ENCODE peak calls at places on chromosomes 16 and 17, in four cellular contexts. I is pancreas, E is GM10248, X is fibroblast of lung. F is an unnamed sample.

GRCh38 chr16:47732122-47732805 is 271.1 kb downstream of the PHKB start:
- DNase-seq in X (peak; percentile 94), E (no peak), I (no peak), F (peak; percentile 95)

GRCh38 chr17:74116087-74116717 is 87.3 kb upstream of the RPL38 start:
- DNase-seq in X (no peak), E (no peak), I (no peak), F (no peak)

GRCh38 chr16:84526794-84527485 is 22.5 kb upstream of the MEAK7 start:
- DNase-seq in I (no peak), E (no peak), X (peak; percentile 49), F (no peak)

GRCh38 chr16:24049113-24049512 is 207.0 kb upstream of the CACNG3 start:
- DNase-seq in X (no peak), I (no peak), E (no peak), F (no peak)

GRCh38 chr16:83717814-83718213 is 90.0 kb upstream of the HSBP1 start:
- DNase-seq in X (no peak), E (no peak), I (no peak), F (no peak)

GRCh38 chr17:40350410-40351184 is 13.9 kb downstream of the GJD3 start:
- DNase-seq in E (no peak), I (no peak), X (no peak), F (no peak)

GRCh38 chr17:82687375-82687861 is 11.1 kb downstream of the RAB40B start:
- DNase-seq in E (no peak), I (no peak), X (no peak), F (no peak)

GRCh38 chr17:80152057-80152831 is 5.3 kb upstream of the EIF4A3 start:
- DNase-seq in E (no peak), I (no peak), X (peak; percentile 59), F (peak; percentile 98)

GRCh38 chr17:9837551-9838471 is 12.1 kb downstream of the GLP2R start:
- DNase-seq in X (peak; percentile 95), E (no peak), I (peak; percentile 13), F (no peak)

GRCh38 chr17:82230627-82231311 is 1.9 kb downstream of the SLC16A3 start:
- DNase-seq in I (no peak), E (peak; percentile 86), X (peak; percentile 90), F (peak; percentile 89)

GRCh38 chr16:81879625-81880024 is 100.5 kb downstream of the PLCG2 start:
- DNase-seq in E (no peak), I (no peak), X (no peak), F (peak; percentile 50)

GRCh38 chr16:85524630-85525463 is 88.3 kb upstream of the GSE1 start:
- DNase-seq in E (no peak), X (peak; percentile 62), I (no peak), F (peak; percentile 98)

GRCh38 chr17:73179387-73179786 is 13.5 kb upstream of the COG1 start:
- DNase-seq in X (no peak), I (no peak), E (no peak), F (no peak)

GRCh38 chr16:57384248-57385070 is 12.2 kb downstream of the CX3CL1 start:
- DNase-seq in E (no peak), I (no peak), X (no peak), F (peak; percentile 62)

GRCh38 chr16:73546351-73546845 is 498.5 kb upstream of the ZFHX3 start:
- DNase-seq in E (no peak), X (peak; percentile 24), I (no peak), F (no peak)

GRCh38 chr17:20896153-20896649 is 146.6 kb downstream of the USP22 start:
- DNase-seq in I (peak; percentile 77), X (no peak), E (peak; percentile 11), F (no peak)

GRCh38 chr16:10834130-10834529 is 15.5 kb upstream of the TVP23A start:
- DNase-seq in E (no peak), X (no peak), I (no peak), F (no peak)

GRCh38 chr16:27962197-27962596 is 101.3 kb downstream of the GSG1L start:
- DNase-seq in X (no peak), I (no peak), E (no peak), F (no peak)

GRCh38 chr17:74569392-74570003 is 2.2 kb upstream of the CD300H start:
- DNase-seq in I (no peak), E (no peak), X (peak; percentile 82), F (peak; percentile 96)

GRCh38 chr16:68533937-68534336 is 5.2 kb upstream of the ZFP90 start:
- DNase-seq in I (no peak), X (no peak), E (no peak), F (no peak)

GRCh38 chr17:43546317-43547188 is at the start of gene ETV4:
- DNase-seq in X (peak; percentile 90), I (peak; percentile 90), E (peak; percentile 98), F (peak; percentile 97)

GRCh38 chr17:38663125-38663751 is 11.5 kb downstream of the EPOP start:
- DNase-seq in E (peak; percentile 78), I (peak; percentile 73), X (peak; percentile 38), F (peak; percentile 80)

GRCh38 chr17:58527306-58527705 is 12.9 kb upstream of the MTMR4 start:
- DNase-seq in I (no peak), X (no peak), E (no peak), F (peak; percentile 25)
- TF ChIP-seq CTCF in I (no peak), X (no peak), E (no peak), F (peak; percentile 22)

GRCh38 chr17:64784353-64784798 is 122.3 kb upstream of the SMURF2 start:
- DNase-seq in X (no peak), E (no peak), I (no peak), F (no peak)

GRCh38 chr17:64785050-64785449 is 122.9 kb upstream of the SMURF2 start:
- DNase-seq in X (no peak), I (no peak), E (no peak), F (no peak)

GRCh38 chr17:64787921-64788271 is 125.8 kb upstream of the SMURF2 start:
- DNase-seq in X (no peak), E (no peak), I (no peak), F (no peak)

GRCh38 chr17:64787255-64787920 is 125.3 kb upstream of the SMURF2 start:
- DNase-seq in X (no peak), I (no peak), E (no peak), F (no peak)

DNA sequence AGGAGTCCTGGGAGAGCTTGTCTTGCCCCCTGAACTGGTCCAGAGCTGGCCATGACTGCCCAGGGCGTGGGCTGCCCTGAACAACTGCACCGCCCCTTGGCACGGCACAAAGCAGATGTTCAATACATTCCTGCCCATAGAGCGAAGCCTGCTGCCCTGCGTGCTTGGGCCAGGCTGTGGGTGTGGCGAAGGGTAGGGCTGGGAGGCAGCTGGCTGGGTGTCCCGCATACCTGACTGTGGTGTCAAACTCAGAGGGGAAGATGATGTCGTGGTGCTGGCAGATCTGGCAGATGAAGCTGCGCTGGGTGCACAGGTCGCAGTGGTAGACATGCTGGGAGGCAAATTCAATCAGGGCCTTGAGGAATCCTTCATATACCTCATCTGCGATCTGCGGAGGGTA is 124.2 kb upstream of the SMURF2 start:
- DNase-seq in I (no peak), X (no peak), E (no peak), F (no peak)
- TF ChIP-seq CTCF in I (no peak), X (no peak), E (no peak), F (no peak)

GRCh38 chr17:57905875-57906455 is 49.2 kb downstream of the CUEDC1 start:
- DNase-seq in X (no peak), I (no peak), E (no peak), F (no peak)

GRCh38 chr17:57900991-57901743 is 51.3 kb upstream of the MRPS23 start:
- DNase-seq in X (no peak), E (no peak), I (peak; percentile 78), F (no peak)

GRCh38 chr17:57902117-57902799 is 52.4 kb upstream of the MRPS23 start:
- DNase-seq in E (peak; percentile 77), X (no peak), I (no peak), F (no peak)

GRCh38 chr17:57903961-57904360 is 51.3 kb downstream of the CUEDC1 start:
- DNase-seq in I (no peak), E (no peak), X (no peak), F (no peak)

DNA sequence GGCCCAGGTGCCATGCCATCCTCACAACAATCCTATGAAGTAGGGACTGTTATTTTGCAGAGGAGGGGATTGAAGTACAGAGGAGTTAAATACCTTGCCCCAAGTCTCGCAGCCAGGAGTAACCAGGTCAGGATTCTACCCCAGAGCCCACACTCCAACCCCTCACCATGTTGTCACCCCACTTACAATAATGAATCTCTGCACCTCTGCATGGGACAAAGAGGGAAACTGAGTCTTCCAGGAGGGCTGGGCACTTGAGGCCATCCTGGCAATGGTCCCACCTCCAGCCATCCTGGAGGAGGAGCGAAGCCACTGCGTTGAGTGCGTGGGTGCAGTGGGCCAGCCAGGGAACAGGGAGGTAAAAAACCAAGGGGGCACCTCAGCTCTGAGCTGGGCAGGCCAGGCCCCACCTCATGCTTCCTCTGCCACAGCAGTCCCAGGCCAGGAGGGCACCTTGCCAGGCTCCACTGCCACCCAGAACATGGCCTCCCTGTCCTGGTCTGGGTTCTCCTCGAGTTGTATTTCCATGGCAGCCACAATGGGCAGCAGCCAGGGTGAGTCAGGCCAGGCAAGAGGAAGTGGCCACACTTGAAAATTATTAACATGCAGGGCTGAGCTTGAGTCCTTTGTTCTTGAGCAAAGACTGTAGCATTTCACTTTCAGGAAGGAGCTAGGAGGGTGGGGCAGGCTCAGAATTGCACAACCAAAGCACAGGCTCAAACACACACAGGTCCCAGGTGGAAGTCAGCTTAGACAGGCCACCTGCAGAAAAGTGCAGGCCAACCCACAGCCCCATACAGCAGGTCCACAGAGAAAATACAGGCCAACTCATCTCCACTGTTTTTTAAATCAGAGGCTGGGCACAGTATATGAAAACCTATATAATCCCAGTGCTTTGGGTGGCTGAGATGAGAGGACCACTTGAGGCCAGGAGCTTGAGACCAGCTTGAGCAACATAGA is 52.1 kb downstream of the CUEDC1 start:
- DNase-seq in E (peak; percentile 86), I (peak; percentile 95), X (peak; percentile 77), F (peak; percentile 90)
- TF ChIP-seq CTCF in E (no peak), I (no peak), X (no peak), F (no peak)

GRCh38 chr16:590165-590874 is 454 bp downstream of the RAB40C start:
- DNase-seq in X (peak; percentile 37), E (no peak), I (no peak), F (no peak)

GRCh38 chr16:588889-589657 is 793 bp upstream of the RAB40C start:
- DNase-seq in X (peak; percentile 96), I (peak; percentile 98), E (peak; percentile 92), F (peak; percentile 92)

GRCh38 chr16:590875-591200 is 972 bp downstream of the RAB40C start:
- DNase-seq in E (no peak), X (no peak), I (no peak), F (no peak)

GRCh38 chr16:588639-588888 is 1.3 kb upstream of the RAB40C start:
- DNase-seq in E (no peak), X (peak; percentile 58), I (peak; percentile 63), F (peak; percentile 60)

GRCh38 chr16:589658-590159 is at the start of gene RAB40C:
- DNase-seq in X (peak; percentile 98), E (peak; percentile 99), I (peak; percentile 99), F (peak; percentile 96)
- TF ChIP-seq CTCF in X (no peak), E (peak; percentile 17), I (no peak), F (no peak)

GRCh38 chr17:76585649-76586593 is at the start of gene ST6GALNAC2:
- DNase-seq in X (peak; percentile 41), E (peak; percentile 34), I (peak; percentile 76), F (peak; percentile 81)
- TF ChIP-seq CTCF in X (no peak), E (peak; percentile 34), I (no peak), F (no peak)

GRCh38 chr16:67179421-67180080 is 4.2 kb downstream of the MATCAP1 start:
- DNase-seq in X (no peak), E (no peak), I (no peak), F (peak; percentile 66)
- TF ChIP-seq CTCF in X (peak; percentile 3), E (peak; percentile 39), I (no peak), F (peak; percentile 61)

GRCh38 chr17:57747221-57748017 is 2.3 kb upstream of the CCDC182 start:
- DNase-seq in I (peak; percentile 29), E (peak; percentile 68), X (peak; percentile 80), F (peak; percentile 80)
- TF ChIP-seq CTCF in I (no peak), E (peak; percentile 73), X (peak; percentile 90), F (peak; percentile 72)

F was measured in NB4.